ENCODE peak calls at places on chromosomes 11 and 22, in nine cellular contexts. F, L, C, U, H, Q, X, T and Y are unnamed samples.

GRCh38 chr11:66216911-66217310 is 51.5 kb upstream of the RAB1B start:
- DNase-seq in C (no peak), U (no peak), F (no peak), X (no peak), T (no peak), L (no peak), Q (no peak), H (no peak), Y (no peak)

GRCh38 chr11:32309541-32310217 is 125.7 kb downstream of the WT1 start:
- DNase-seq in Q (no peak), T (no peak), L (no peak), U (no peak), H (no peak), F (no peak), C (no peak), X (no peak), Y (no peak)

GRCh38 chr11:80638296-80638695 is 1197.5 kb upstream of the TENM4 start:
- DNase-seq in U (no peak), L (no peak), T (no peak), C (no peak), X (no peak), Q (no peak), F (no peak), H (peak), Y (no peak)

GRCh38 chr11:37450613-37451012 is 852.6 kb upstream of the RAG2 start:
- DNase-seq in T (no peak), F (no peak), H (no peak), L (no peak), U (no peak), C (no peak), X (no peak), Q (no peak), Y (no peak)

GRCh38 chr22:35892192-35892591 is 136.4 kb downstream of the RBFOX2 start:
- DNase-seq in T (no peak), C (no peak), H (no peak), U (no peak), L (no peak), Q (no peak), X (no peak), F (no peak), Y (no peak)

GRCh38 chr11:129960216-129961214 is 42.1 kb downstream of the PRDM10 start:
- DNase-seq in T (no peak), X (no peak), Q (no peak), F (no peak), H (peak), C (no peak), U (no peak), L (no peak), Y (no peak)

GRCh38 chr22:49107561-49107960 is 720.1 kb downstream of the BRD1 start:
- DNase-seq in L (no peak), C (no peak), H (no peak), Q (no peak), U (no peak), T (no peak), F (no peak), X (no peak), Y (no peak)

GRCh38 chr11:115606223-115607220 is 102.3 kb upstream of the CADM1 start:
- DNase-seq in Q (no peak), T (no peak), C (no peak), L (no peak), H (no peak), U (no peak), X (no peak), F (peak), Y (no peak)

GRCh38 chr22:28947125-28947524 is 63.8 kb downstream of the ZNRF3 start:
- DNase-seq in C (no peak), H (no peak), Q (no peak), T (no peak), L (no peak), X (no peak), F (no peak), U (no peak), Y (no peak)

DNA sequence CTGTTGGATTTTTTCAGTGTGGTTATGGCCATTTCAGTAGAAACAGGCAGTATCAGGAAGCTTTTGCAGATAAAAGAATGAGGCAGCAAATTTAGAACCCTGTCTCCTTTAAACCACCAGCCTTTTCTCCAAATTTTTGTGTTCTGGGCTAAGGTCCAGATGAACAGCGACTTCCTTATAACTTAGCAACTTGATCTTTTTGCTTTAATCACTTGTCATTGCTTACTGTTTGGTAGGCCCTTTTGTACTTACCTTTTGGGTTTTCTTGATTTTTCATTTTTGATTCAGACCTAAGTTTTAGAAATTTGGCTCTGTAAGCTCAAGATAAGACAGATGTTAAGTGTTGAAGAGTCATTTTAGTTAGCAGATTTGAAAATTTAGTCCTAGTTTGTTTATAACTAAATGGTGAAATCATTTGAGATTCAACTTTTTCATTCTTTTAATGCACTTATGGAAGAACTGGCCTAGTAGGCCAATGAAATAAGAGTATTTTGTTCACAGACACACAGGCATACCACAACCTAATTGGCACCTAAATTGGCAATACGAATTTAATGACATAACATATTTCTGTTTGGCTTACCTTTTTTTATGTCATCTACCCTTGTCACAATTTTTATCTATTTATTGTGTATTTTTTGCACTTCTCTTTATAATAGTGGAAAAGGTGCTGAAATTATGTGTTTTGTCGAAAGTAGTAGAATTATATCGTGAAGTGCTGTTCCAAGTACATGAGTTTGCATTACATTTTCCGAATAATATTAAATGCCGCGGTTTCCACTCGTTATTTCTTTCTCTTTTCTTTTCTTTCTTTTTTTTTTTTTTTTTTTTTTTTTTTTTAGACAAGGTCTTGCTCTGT is 2.1 kb downstream of the RTN3 start:
- DNase-seq in C (no peak), U (no peak), H (no peak), L (no peak), F (no peak), X (no peak), T (no peak), Q (no peak), Y (no peak)
- H3K27ac ChIP-seq in C (peak), U (peak), H (no peak), L (peak), F (no peak), X (no peak), T (no peak), Q (no peak), Y (peak)

GRCh38 chr11:78292109-78292803 is 103.5 kb downstream of the USP35 start:
- DNase-seq in L (no peak), X (no peak), Q (no peak), C (no peak), H (no peak), T (no peak), U (no peak), F (no peak), Y (no peak)
- H3K27ac ChIP-seq in L (no peak), X (no peak), Q (no peak), C (no peak), H (no peak), T (no peak), U (peak), F (no peak), Y (no peak)

GRCh38 chr11:33551051-33551450 is 149.6 kb downstream of the C11orf91 start:
- DNase-seq in L (no peak), Q (no peak), X (no peak), U (no peak), T (no peak), H (no peak), C (no peak), F (no peak), Y (no peak)
- H3K27ac ChIP-seq in L (no peak), Q (no peak), X (no peak), U (no peak), T (no peak), H (no peak), C (no peak), F (no peak), Y (no peak)

DNA sequence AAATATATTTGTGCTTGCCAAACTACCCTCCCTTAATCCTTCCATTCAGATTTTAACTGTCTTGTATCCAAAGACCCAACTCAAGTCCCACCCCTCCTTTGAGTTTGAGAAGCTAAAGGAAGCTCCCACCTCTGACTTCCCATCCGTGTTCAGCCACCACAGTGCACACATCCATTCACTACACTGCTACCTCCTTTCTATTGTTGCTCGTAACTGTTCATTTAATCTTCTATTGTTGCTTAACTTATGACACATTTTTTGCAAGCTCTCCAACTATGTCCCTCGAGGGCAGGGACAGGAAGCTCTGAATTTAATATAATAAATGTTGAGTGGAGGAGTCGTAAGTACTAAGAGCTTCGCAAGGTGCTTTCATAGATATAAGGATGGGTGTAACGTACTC is 10.4 kb downstream of the LARGE1 start:
- DNase-seq in F (no peak), T (no peak), Q (no peak), C (no peak), U (no peak), H (no peak), L (no peak), X (no peak), Y (no peak)
- H3K27ac ChIP-seq in F (no peak), T (no peak), Q (no peak), C (peak), U (no peak), H (no peak), L (no peak), X (no peak), Y (no peak)

DNA sequence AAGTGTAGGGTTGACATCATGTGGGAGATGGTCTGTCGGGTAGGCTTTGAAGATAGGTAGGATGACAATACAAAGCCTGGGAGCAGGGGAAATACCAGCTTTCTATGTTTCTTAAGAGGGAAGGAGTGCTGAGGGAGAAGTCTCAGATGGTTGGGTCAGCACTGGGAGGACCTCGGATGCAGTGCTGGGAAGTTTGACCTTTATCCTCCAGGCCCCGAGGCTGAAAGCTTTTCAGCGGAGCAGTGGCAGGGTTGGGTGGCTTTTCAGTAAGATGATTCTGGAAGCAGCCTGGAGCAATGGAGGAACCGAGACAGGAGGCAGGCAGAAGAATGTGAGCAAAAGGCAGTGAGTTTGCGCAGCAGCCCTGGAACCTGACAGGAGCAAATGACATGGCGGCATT is 43.5 kb upstream of the MYO18B start:
- DNase-seq in T (no peak), C (no peak), U (no peak), L (no peak), X (no peak), H (no peak), Q (no peak), F (no peak), Y (no peak)
- H3K27ac ChIP-seq in T (no peak), C (no peak), U (no peak), L (no peak), X (no peak), H (no peak), Q (no peak), F (no peak), Y (no peak)

GRCh38 chr11:2311456-2312201 is 9.8 kb downstream of the TSPAN32 start:
- DNase-seq in F (peak), H (no peak), Q (no peak), C (no peak), T (no peak), U (no peak), L (no peak), X (no peak), Y (no peak)
- H3K27ac ChIP-seq in F (no peak), H (no peak), Q (no peak), C (no peak), T (peak), U (no peak), L (peak), X (no peak), Y (no peak)

GRCh38 chr11:18907391-18907790 is 31.8 kb downstream of the MRGPRX1 start:
- DNase-seq in X (no peak), H (no peak), U (no peak), F (no peak), Q (no peak), C (no peak), L (no peak), T (no peak), Y (no peak)
- H3K27ac ChIP-seq in X (no peak), H (no peak), U (no peak), F (no peak), Q (no peak), C (no peak), L (no peak), T (no peak), Y (no peak)

DNA sequence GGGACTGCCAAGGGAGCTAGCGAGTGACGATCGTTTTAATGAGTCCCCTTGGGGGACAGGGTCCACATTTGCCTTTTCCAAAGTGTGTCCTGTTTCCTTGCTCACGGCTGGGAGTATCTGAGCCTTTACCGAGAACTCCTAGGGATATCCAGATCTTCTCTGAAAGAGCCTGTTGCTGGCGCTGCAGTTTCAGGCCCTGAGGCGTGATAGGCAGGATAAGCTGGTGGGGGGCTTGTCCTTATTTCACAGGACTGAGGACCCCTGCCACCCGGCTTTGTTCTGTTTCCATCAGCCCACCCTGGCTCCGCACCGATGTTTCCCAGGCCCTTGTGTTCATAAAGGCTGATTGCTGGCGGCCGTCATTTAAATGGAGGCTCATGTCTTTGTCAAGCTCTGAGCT is 9.3 kb upstream of the NPTXR start:
- DNase-seq in X (no peak), F (no peak), U (no peak), T (no peak), H (no peak), C (no peak), Q (no peak), L (no peak), Y (no peak)
- H3K27ac ChIP-seq in X (peak), F (no peak), U (no peak), T (no peak), H (no peak), C (no peak), Q (no peak), L (no peak), Y (no peak)

DNA sequence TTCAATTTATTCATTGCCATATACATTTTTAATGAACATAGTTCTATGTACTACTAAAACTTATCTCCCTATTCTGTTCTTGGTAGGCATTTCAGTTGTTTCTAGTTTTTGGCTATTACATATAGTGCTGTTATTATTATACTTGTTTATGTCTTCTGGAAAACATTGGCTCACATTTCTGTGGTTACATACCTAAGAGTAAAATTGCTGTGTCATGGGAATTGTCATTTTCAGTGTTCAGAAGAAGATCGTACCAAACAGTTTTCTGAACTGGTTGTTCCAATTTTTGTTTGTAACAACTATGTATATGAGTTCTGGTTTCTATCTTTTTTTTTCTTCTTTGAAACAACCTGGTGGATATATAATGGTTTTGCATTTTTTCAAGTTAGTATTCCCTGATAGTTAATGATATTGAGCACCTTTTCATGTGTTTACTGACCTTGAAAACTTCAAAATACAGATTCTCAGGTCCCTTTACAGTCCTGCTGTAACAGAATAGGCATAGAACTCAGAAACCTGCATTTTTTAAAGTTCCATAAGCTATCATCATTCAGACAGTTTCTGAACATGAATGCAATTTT is 230.7 kb downstream of the JRKL start:
- DNase-seq in U (no peak), T (no peak), L (no peak), Q (no peak), C (no peak), H (no peak), F (no peak), X (no peak), Y (no peak)
- H3K27ac ChIP-seq in U (no peak), T (no peak), L (no peak), Q (no peak), C (no peak), H (no peak), F (no peak), X (no peak), Y (no peak)

DNA sequence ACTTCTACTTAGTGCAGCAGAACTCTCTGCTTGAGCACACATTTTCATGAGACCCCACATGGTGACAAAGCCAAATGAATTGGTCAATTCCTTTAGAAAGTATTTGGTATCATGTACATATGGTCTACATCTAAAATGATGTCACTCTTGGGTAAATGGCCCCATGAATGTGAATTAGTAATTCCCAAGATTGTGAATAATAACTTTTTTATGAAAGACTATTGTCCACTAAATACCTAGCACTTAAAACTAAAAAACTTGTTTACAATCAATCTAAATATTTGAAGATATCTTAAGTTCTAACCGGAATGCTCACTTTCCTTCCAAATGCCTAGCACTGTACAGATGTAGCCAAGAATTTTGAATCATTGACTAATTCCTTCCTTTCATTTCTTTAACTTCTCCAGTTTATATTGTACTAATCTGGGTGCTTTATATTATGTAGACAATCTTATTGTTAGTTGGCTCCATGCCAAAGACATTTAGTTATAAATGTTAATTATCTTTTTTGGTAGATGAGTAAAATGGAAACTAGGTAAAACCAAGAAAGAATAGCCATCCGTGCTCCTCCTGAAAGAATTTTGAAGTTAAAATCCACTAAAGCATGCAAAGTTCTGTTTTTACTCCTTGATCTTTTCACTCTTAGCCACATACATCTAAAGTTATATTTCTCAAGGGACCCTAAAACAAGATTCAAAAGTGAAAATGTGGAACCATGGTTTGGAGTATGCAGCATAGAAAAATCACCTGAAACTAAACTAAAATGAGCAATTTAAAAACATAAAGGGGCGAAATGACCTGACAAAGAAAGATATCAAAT is 145.0 kb upstream of the ARHGAP20 start:
- DNase-seq in F (no peak), Q (no peak), T (no peak), H (no peak), L (no peak), U (no peak), C (no peak), X (no peak), Y (no peak)
- H3K27ac ChIP-seq in F (no peak), Q (no peak), T (peak), H (no peak), L (no peak), U (no peak), C (no peak), X (no peak), Y (no peak)